ENCODE peak calls at places on chromosomes 13 and 19, in nine cellular contexts. G is activated T-cell treated with anti-CD3 and anti-CD28 coated beads, Interleukin-2, amount 50 U/mL, for 72 hours; M is stimulated activated CD8-positive, alpha-beta memory T cell treated with anti-CD3 and anti-CD28 coated beads, Interleukin-2, amount 100 ng/mL, for 1 hour; C is cortex of kidney; Y is RPMI8226; Z is left lung; V is heart right ventricle; T is C1 segment of cervical spinal cord; D is stimulated activated CD4-positive, alpha-beta T cell treated with anti-CD3 and anti-CD28 coated beads, Interleukin-1b, Interleukin-23, amount 100 ng/mL, for 48 hours. N is an unnamed sample.

GRCh38 chr19:34480971-34481821 is at the start of gene WTIP:
- DNase-seq in G (no peak), M (no peak), C (no peak), Y (no peak), Z (peak), V (peak), T (no peak), D (no peak), N (peak)

GRCh38 chr19:13243971-13244370 is 93.8 kb downstream of the IER2 start:
- DNase-seq in G (no peak), M (no peak), C (no peak), Y (no peak), Z (no peak), V (no peak), T (no peak), D (no peak), N (peak)

GRCh38 chr13:113441661-113442060 is 11.6 kb downstream of the ADPRHL1 start:
- DNase-seq in G (no peak), M (no peak), C (no peak), Y (no peak), Z (no peak), V (no peak), T (no peak), D (no peak), N (no peak)

GRCh38 chr19:18785179-18786124 is 5.7 kb downstream of the COMP start:
- DNase-seq in G (peak), M (peak), C (no peak), Y (peak), Z (peak), V (peak), T (no peak), D (peak), N (peak)

GRCh38 chr13:59623516-59623915 is 540.2 kb downstream of the DIAPH3 start:
- DNase-seq in G (no peak), M (no peak), C (no peak), Y (no peak), Z (no peak), V (no peak), T (no peak), D (no peak), N (no peak)

GRCh38 chr13:69107436-69107835 is 1000.2 kb upstream of the ATXN8OS start:
- DNase-seq in G (no peak), M (no peak), C (no peak), Y (no peak), Z (no peak), V (no peak), T (no peak), D (no peak), N (no peak)

GRCh38 chr19:58252102-58252685 is 23.5 kb downstream of the ZNF544 start:
- DNase-seq in G (no peak), M (no peak), C (no peak), Y (no peak), Z (no peak), V (no peak), T (no peak), D (no peak), N (peak)

GRCh38 chr19:4115050-4115817 is 8.7 kb downstream of the MAP2K2 start:
- DNase-seq in G (peak), M (peak), C (no peak), Y (no peak), Z (no peak), V (peak), T (no peak), D (peak), N (no peak)